ENCODE peak calls at places on chromosomes 4 and X, in ten cellular contexts. P, X, I, S, A, H, U, E, C and W are unnamed samples.

GRCh38 chrX:1911401-1912131 is 296.7 kb downstream of the ASMT start:
- DNase-seq in P (no peak), X (no peak), I (no peak), S (no peak), A (no peak), H (no peak), U (no peak), E (no peak), C (no peak), W (no peak)

GRCh38 chr4:1244081-1244977 is 4.6 kb downstream of the CTBP1 start:
- DNase-seq in P (no peak), X (no peak), I (peak; percentile 9), S (no peak), A (no peak), H (peak; percentile 4), U (no peak), E (peak; percentile 79), C (no peak), W (no peak)

GRCh38 chrX:108584617-108585211 is 145.1 kb downstream of the COL4A5 start:
- DNase-seq in P (peak; percentile 68), X (peak; percentile 0), I (peak; percentile 7), S (peak; percentile 1), A (no peak), H (peak; percentile 4), U (no peak), E (no peak), C (peak; percentile 1), W (peak; percentile 0)

GRCh38 chr4:83728191-83728590 is 192.3 kb downstream of the GPAT3 start:
- DNase-seq in P (no peak), X (no peak), I (no peak), S (no peak), A (no peak), H (no peak), U (no peak), E (no peak), C (no peak), W (no peak)

GRCh38 chr4:158863296-158863695 is 94.5 kb downstream of the FNIP2 start:
- DNase-seq in P (no peak), X (no peak), I (no peak), S (no peak), A (no peak), H (no peak), U (no peak), E (no peak), C (no peak), W (no peak)

GRCh38 chr4:184384056-184384809 is 90.1 kb downstream of the IRF2 start:
- DNase-seq in P (peak; percentile 27), X (peak; percentile 94), I (no peak), S (no peak), A (peak; percentile 95), H (peak; percentile 72), U (peak; percentile 69), E (peak; percentile 76), C (peak; percentile 92), W (peak; percentile 95)

GRCh38 chrX:10725071-10725470 is 104.7 kb upstream of the MID1 start:
- DNase-seq in P (peak; percentile 16), X (no peak), I (peak; percentile 32), S (peak; percentile 26), A (no peak), H (no peak), U (no peak), E (no peak), C (no peak), W (no peak)

GRCh38 chrX:82127228-82128123 is 925.6 kb downstream of the SH3BGRL start:
- DNase-seq in P (no peak), X (no peak), I (no peak), S (no peak), A (no peak), H (no peak), U (no peak), E (no peak), C (no peak), W (no peak)

GRCh38 chr4:105246712-105247111 is 100.0 kb downstream of the TET2 start:
- DNase-seq in P (peak; percentile 39), X (peak; percentile 78), I (no peak), S (no peak), A (no peak), H (no peak), U (no peak), E (no peak), C (no peak), W (no peak)

GRCh38 chrX:154804564-154804956 is 725 bp downstream of the MPP1 start:
- DNase-seq in P (no peak), X (no peak), I (no peak), S (no peak), A (no peak), H (no peak), U (no peak), E (no peak), C (no peak), W (no peak)

GRCh38 chr4:76035799-76036389 is at the start of gene CXCL11:
- DNase-seq in P (no peak), X (no peak), I (no peak), S (no peak), A (no peak), H (no peak), U (no peak), E (no peak), C (no peak), W (no peak)

GRCh38 chr4:7068279-7068842 is 497 bp upstream of the GRPEL1 start:
- DNase-seq in P (no peak), X (no peak), I (peak; percentile 97), S (no peak), A (no peak), H (no peak), U (no peak), E (no peak), C (no peak), W (no peak)
- TF ChIP-seq CTCF in P (peak; percentile 15), X (no peak), I (peak; percentile 9), S (no peak), A (peak; percentile 19), H (no peak), U (no peak), E (no peak), C (peak; percentile 45), W (peak; percentile 4)

GRCh38 chrX:114580336-114580735 is 3.5 kb upstream of the HTR2C start:
- DNase-seq in P (peak; percentile 47), X (no peak), I (no peak), S (no peak), A (no peak), H (peak; percentile 19), U (no peak), E (no peak), C (no peak), W (no peak)

GRCh38 chrX:114581528-114582263 is 2.2 kb upstream of the HTR2C start:
- DNase-seq in P (peak; percentile 84), X (peak; percentile 0), I (no peak), S (no peak), A (no peak), H (peak; percentile 25), U (no peak), E (no peak), C (no peak), W (no peak)

GRCh38 chrX:114582698-114583395 is 1.0 kb upstream of the HTR2C start:
- DNase-seq in P (peak; percentile 58), X (no peak), I (no peak), S (no peak), A (no peak), H (no peak), U (no peak), E (no peak), C (no peak), W (no peak)

GRCh38 chrX:114583646-114584433 is at the start of gene HTR2C:
- DNase-seq in P (peak; percentile 45), X (no peak), I (no peak), S (no peak), A (no peak), H (no peak), U (no peak), E (no peak), C (no peak), W (no peak)

DNA sequence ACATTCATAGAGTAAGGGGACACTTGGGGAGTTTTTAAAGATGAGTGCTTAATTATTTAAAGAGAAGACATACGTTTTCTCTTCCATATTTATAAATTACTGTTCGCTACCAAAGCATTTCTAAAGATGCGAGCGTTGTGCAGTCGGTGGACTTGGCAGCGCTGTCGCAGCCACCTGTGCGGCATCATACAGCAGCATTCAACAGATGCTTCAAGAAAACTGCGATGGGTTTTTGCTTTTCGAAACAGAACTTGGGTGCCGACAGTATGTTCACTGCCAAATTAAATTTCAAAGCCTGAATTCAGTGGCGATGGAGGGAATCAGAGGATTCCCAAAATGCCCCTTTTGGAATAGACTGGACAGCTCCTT is 1.6 kb upstream of the HTR2C start:
- DNase-seq in P (peak; percentile 7), X (no peak), I (no peak), S (no peak), A (no peak), H (no peak), U (no peak), E (no peak), C (no peak), W (no peak)
- H3K4me3 ChIP-seq in P (peak overlapping the region; percentile 37), X (no peak overlapping the region), I (no peak overlapping the region), S (no peak overlapping the region), A (no peak overlapping the region), H (no peak overlapping the region), U (no peak overlapping the region), E (no peak overlapping the region), C (no peak overlapping the region), W (no peak overlapping the region)

GRCh38 chrX:12447448-12448154 is 309.3 kb downstream of the FRMPD4 start:
- DNase-seq in P (no peak), X (peak; percentile 87), I (no peak), S (no peak), A (peak; percentile 65), H (peak; percentile 43), U (peak; percentile 20), E (no peak), C (no peak), W (no peak)
- TF ChIP-seq CTCF in P (no peak), X (peak; percentile 34), I (no peak), S (no peak), A (no peak), H (peak; percentile 17), U (no peak), E (no peak), C (no peak), W (no peak)

GRCh38 chr4:77800077-77800476 is 19.1 kb downstream of the CNOT6L start:
- DNase-seq in P (no peak), X (no peak), I (no peak), S (no peak), A (no peak), H (no peak), U (no peak), E (no peak), C (no peak), W (no peak)

GRCh38 chr4:77800483-77801259 is 18.5 kb downstream of the CNOT6L start:
- DNase-seq in P (no peak), X (peak; percentile 31), I (no peak), S (no peak), A (no peak), H (no peak), U (no peak), E (no peak), C (no peak), W (no peak)

GRCh38 chr4:77798385-77798784 is 20.8 kb downstream of the CNOT6L start:
- DNase-seq in P (no peak), X (no peak), I (no peak), S (no peak), A (no peak), H (no peak), U (no peak), E (no peak), C (no peak), W (no peak)

GRCh38 chr4:77802406-77802805 is 16.8 kb downstream of the CNOT6L start:
- DNase-seq in P (no peak), X (no peak), I (no peak), S (no peak), A (no peak), H (no peak), U (no peak), E (no peak), C (no peak), W (no peak)

GRCh38 chr4:77801260-77801608 is 17.9 kb downstream of the CNOT6L start:
- DNase-seq in P (no peak), X (no peak), I (no peak), S (no peak), A (no peak), H (no peak), U (no peak), E (no peak), C (peak; percentile 26), W (no peak)
- H3K4me3 ChIP-seq in P (no peak overlapping the region), X (no peak overlapping the region), I (no peak overlapping the region), S (no peak overlapping the region), A (no peak overlapping the region), H (no peak overlapping the region), U (no peak overlapping the region), E (no peak overlapping the region), C (peak overlapping the region; percentile 15), W (no peak overlapping the region)